ENCODE peak calls at places on chromosomes 5 and 9, in eight cellular contexts. C is esophagus squamous epithelium, S is lower leg skin, B is NT2/D1, K is cardiac muscle cell, J is GM12865, Z is RWPE2, W is skeletal muscle cell. T is an unnamed sample.

GRCh38 chr5:157651623-157652376 is 438 bp downstream of the SOX30 start:
- DNase-seq in B (peak; percentile 78), Z (no peak), C (peak; percentile 15), W (no peak), K (no peak), J (peak; percentile 86), S (no peak), T (peak; percentile 53)

GRCh38 chr5:155316310-155316709 is 302.8 kb downstream of the KIF4B start:
- DNase-seq in Z (no peak), B (no peak), S (no peak), K (no peak), J (no peak), C (no peak), W (no peak), T (no peak)

GRCh38 chr9:5459289-5459829 is 9.0 kb downstream of the CD274 start:
- DNase-seq in K (no peak), S (no peak), Z (no peak), J (peak; percentile 82), C (no peak), W (no peak), B (no peak), T (no peak)

GRCh38 chr5:139640432-139641115 is 7.6 kb upstream of the CXXC5 start:
- DNase-seq in J (no peak), K (no peak), B (no peak), C (no peak), W (no peak), Z (peak; percentile 63), S (no peak), T (no peak)

GRCh38 chr5:141618804-141619554 is at the start of gene DIAPH1:
- DNase-seq in J (peak; percentile 99), C (peak; percentile 90), K (peak; percentile 99), B (peak; percentile 93), S (peak; percentile 97), W (peak; percentile 84), Z (peak; percentile 99), T (peak; percentile 95)

GRCh38 chr9:127020526-127021078 is 101.8 kb downstream of the ANGPTL2 start:
- DNase-seq in J (no peak), S (no peak), W (no peak), B (no peak), K (no peak), C (no peak), Z (no peak), T (no peak)

GRCh38 chr9:76137941-76138340 is 247.5 kb downstream of the PCSK5 start:
- DNase-seq in C (no peak), W (no peak), S (no peak), Z (no peak), B (no peak), J (no peak), K (no peak), T (no peak)

GRCh38 chr5:127085371-127085770 is 12.1 kb upstream of the C5orf63 start:
- DNase-seq in Z (no peak), W (no peak), K (no peak), J (no peak), B (no peak), C (no peak), S (no peak), T (no peak)

GRCh38 chr9:13083973-13084528 is 195.4 kb downstream of the MPDZ start:
- DNase-seq in C (no peak), K (no peak), Z (no peak), W (peak; percentile 47), B (no peak), J (no peak), S (no peak), T (no peak)

GRCh38 chr5:179300834-179301233 is 44.4 kb downstream of the ADAMTS2 start:
- DNase-seq in J (no peak), Z (peak; percentile 54), S (no peak), W (no peak), C (no peak), K (no peak), B (no peak), T (no peak)

GRCh38 chr5:10354048-10354872 is 765 bp downstream of the MARCHF6 start:
- DNase-seq in C (no peak), J (peak; percentile 80), K (peak; percentile 75), Z (no peak), S (no peak), W (no peak), B (no peak), T (no peak)

GRCh38 chr5:167861134-167861930 is 430.1 kb upstream of the WWC1 start:
- DNase-seq in Z (no peak), C (no peak), S (no peak), W (no peak), B (peak; percentile 9), K (peak; percentile 79), J (no peak), T (no peak)

DNA sequence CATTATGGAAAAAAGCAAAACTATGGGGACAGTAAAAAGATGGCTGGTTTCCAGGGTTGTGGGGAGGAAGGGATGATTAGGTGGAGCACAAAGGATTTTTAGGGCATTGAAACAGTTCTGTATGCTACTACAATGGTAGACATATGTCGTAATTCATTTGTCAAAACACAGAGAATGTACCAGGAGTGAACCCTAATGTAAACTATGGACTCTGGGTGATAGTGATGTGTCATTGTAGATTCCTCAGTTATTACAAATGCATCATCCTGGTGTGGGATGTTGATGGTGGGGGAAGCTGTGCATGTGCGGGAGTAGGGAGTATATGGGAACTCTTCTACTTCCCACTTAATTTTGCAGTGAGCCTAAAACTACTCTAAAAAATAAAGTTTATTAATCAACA is 135.0 kb upstream of the GABRP start:
- DNase-seq in W (peak; percentile 55), S (no peak), J (no peak), Z (no peak), B (no peak), C (no peak), K (no peak), T (no peak)
- H3K4me3 ChIP-seq in W (no peak overlapping the region), S (no peak overlapping the region), J (no peak overlapping the region), Z (no peak overlapping the region), B (no peak overlapping the region), C (no peak overlapping the region), K (no peak overlapping the region), T (no peak overlapping the region)

DNA sequence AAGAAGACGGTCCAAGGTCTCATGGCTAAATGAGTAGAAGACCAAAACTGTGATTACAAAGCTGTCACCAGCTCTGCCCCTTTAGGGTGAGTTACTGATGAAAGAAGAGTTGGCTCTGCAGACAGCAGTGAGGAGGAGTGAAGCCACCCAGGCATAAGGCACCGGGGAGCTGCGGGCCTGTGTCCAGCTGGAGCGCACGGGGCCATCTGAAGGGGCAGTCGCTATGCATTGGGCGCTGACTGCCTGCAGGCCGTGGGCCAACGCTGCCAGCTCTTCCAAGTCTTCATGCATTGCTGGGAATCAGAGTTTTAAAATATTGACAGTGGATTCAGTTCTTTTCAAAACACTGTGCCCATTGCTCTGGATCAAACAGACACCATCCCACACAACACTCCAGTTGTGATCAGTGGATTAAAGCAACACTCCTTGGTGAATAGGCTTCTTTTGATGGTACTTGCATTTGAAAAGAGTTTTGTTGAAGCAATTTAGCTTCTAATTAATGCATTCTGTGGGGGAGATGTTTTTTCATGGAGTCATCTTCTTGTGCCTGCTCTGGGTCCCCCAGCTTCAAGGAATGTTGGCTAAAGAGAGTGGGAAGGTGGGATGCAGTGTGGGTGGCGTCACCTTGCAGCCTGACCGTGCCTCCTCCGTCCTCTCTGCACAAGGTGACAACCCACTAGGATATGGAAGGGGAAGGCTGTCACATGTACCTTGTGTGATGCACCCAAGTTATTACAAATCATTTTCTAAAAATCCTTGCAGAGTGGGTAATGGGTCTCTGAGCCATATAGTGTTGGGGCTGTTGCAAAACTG is 70.5 kb downstream of the DAPK1 start:
- DNase-seq in Z (no peak), W (no peak), K (no peak), C (no peak), S (no peak), J (no peak), B (no peak), T (no peak)
- H3K4me3 ChIP-seq in Z (no peak overlapping the region), W (no peak overlapping the region), K (no peak overlapping the region), C (no peak overlapping the region), S (no peak overlapping the region), J (no peak overlapping the region), B (no peak overlapping the region), T (no peak overlapping the region)

GRCh38 chr5:73120222-73121108 is at the start of gene TMEM171:
- DNase-seq in K (peak; percentile 77), W (no peak), Z (peak; percentile 75), S (no peak), B (no peak), J (no peak), C (no peak), T (no peak)
- H3K4me3 ChIP-seq in K (peak within 1 kb of the TSS; percentile 49), W (peak within 1 kb of the TSS; percentile 62), Z (peak within 1 kb of the TSS; percentile 43), S (peak within 1 kb of the TSS; percentile 7), B (peak within 1 kb of the TSS; percentile 49), J (no peak within 1 kb of the TSS), C (peak within 1 kb of the TSS; percentile 65), T (no peak within 1 kb of the TSS)

GRCh38 chr5:153960269-153961215 is 78.2 kb downstream of the FAM114A2 start:
- DNase-seq in J (no peak), S (no peak), B (no peak), C (no peak), Z (no peak), K (no peak), W (no peak), T (no peak)

GRCh38 chr5:153968761-153969562 is 69.7 kb downstream of the FAM114A2 start:
- DNase-seq in J (no peak), C (no peak), K (no peak), B (no peak), Z (no peak), S (no peak), W (no peak), T (no peak)

GRCh38 chr5:153965102-153965645 is 73.5 kb downstream of the FAM114A2 start:
- DNase-seq in C (no peak), Z (no peak), W (no peak), K (peak; percentile 72), S (peak; percentile 37), B (peak; percentile 47), J (peak; percentile 64), T (no peak)

GRCh38 chr5:153969563-153969895 is 69.2 kb downstream of the FAM114A2 start:
- DNase-seq in S (no peak), Z (no peak), J (no peak), K (no peak), C (no peak), B (no peak), W (no peak), T (no peak)

DNA sequence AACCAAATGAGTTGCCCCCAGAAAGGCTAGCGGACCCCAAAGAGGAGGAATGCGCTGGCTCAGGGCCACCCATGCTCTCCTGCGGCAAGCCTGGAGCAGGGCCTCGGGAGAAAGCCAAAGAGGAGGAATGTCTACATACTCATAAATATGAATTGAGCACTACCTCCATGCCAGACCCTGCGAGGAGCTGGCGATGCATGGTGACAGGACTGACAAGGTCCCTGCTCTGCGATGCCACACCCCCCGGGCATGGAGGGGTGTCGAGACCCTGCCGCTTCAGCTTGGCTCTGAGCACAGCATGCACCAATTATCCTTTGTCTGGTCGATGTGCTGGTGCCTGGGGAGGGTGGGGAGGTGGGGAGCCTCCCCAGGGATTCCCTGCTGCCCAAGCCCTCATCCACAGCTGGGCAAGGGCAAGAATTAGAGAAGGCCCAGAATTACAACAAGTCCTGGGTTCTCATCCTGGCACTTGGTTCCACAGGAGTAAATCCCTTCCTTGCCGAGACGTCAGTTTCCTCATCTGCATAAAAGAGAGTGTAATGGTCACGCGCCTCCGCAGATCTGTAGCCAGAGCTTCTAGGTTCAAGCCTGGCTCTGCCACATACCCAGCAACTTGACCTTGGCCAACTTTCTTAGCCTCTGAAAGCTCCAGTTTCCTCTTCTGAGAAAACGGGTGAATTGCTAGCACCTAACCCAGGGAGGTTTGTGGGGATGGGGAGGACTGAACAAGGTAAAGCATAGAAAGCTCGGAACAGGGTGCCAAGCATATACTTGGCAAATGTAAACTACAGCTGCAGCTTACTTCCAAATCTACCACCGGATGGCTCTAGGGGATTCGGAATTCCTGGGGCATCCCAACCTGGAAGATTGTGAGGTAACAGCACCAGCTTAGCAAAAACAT is 74.3 kb downstream of the FAM114A2 start:
- DNase-seq in C (no peak), S (no peak), B (no peak), K (no peak), W (no peak), Z (no peak), J (no peak), T (no peak)
- H3K4me3 ChIP-seq in C (no peak overlapping the region), S (no peak overlapping the region), B (no peak overlapping the region), K (no peak overlapping the region), W (peak overlapping the region; percentile 20), Z (no peak overlapping the region), J (no peak overlapping the region), T (no peak overlapping the region)